ENCODE peak calls at places on chromosomes 3 and 15, in ten cellular contexts. One of them, this sample, is unnamed.

GRCh38 chr15:42010434-42010833 is 10.4 kb downstream of the PLA2G4E start:
- DNase-seq in CD8-positive, alpha-beta T cell: no peak
- DNase-seq in HFFc6: no peak
- DNase-seq in T47D: no peak
- DNase-seq in ELR: peak; percentile 41
- DNase-seq in KBM-7: no peak
- DNase-seq in Panc1: no peak
- DNase-seq in GM04503: no peak
- DNase-seq in choroid plexus epithelial cell: no peak
- DNase-seq in activated T-cell treated with anti-CD3 and anti-CD28 coated beads, Interleukin-2, amount 50 U/mL, for 72 hours: no peak
- DNase-seq in this sample: peak; percentile 50

GRCh38 chr15:58505581-58505980 is 73.8 kb downstream of the LIPC start:
- DNase-seq in HFFc6: peak; percentile 7
- DNase-seq in ELR: no peak
- DNase-seq in choroid plexus epithelial cell: no peak
- DNase-seq in KBM-7: no peak
- DNase-seq in Panc1: no peak
- DNase-seq in activated T-cell treated with anti-CD3 and anti-CD28 coated beads, Interleukin-2, amount 50 U/mL, for 72 hours: no peak
- DNase-seq in GM04503: peak; percentile 13
- DNase-seq in T47D: no peak
- DNase-seq in CD8-positive, alpha-beta T cell: no peak
- DNase-seq in this sample: no peak

GRCh38 chr15:71374607-71375352 is 259.5 kb downstream of the THSD4 start:
- DNase-seq in KBM-7: no peak
- DNase-seq in GM04503: peak; percentile 21
- DNase-seq in CD8-positive, alpha-beta T cell: no peak
- DNase-seq in HFFc6: peak; percentile 50
- DNase-seq in activated T-cell treated with anti-CD3 and anti-CD28 coated beads, Interleukin-2, amount 50 U/mL, for 72 hours: no peak
- DNase-seq in choroid plexus epithelial cell: no peak
- DNase-seq in T47D: no peak
- DNase-seq in ELR: peak; percentile 66
- DNase-seq in Panc1: no peak
- DNase-seq in this sample: no peak

GRCh38 chr3:188863999-188864406 is 307.8 kb upstream of the TPRG1 start:
- DNase-seq in ELR: no peak
- DNase-seq in choroid plexus epithelial cell: peak; percentile 8
- DNase-seq in activated T-cell treated with anti-CD3 and anti-CD28 coated beads, Interleukin-2, amount 50 U/mL, for 72 hours: no peak
- DNase-seq in HFFc6: no peak
- DNase-seq in T47D: no peak
- DNase-seq in KBM-7: no peak
- DNase-seq in Panc1: no peak
- DNase-seq in CD8-positive, alpha-beta T cell: no peak
- DNase-seq in GM04503: peak; percentile 93
- DNase-seq in this sample: no peak

GRCh38 chr3:43968465-43968864 is 273.2 kb upstream of the TOPAZ1 start:
- DNase-seq in GM04503: no peak
- DNase-seq in choroid plexus epithelial cell: no peak
- DNase-seq in CD8-positive, alpha-beta T cell: no peak
- DNase-seq in T47D: no peak
- DNase-seq in ELR: no peak
- DNase-seq in Panc1: no peak
- DNase-seq in activated T-cell treated with anti-CD3 and anti-CD28 coated beads, Interleukin-2, amount 50 U/mL, for 72 hours: no peak
- DNase-seq in HFFc6: no peak
- DNase-seq in KBM-7: no peak
- DNase-seq in this sample: no peak

GRCh38 chr3:36709281-36709680 is 55.1 kb downstream of the DCLK3 start:
- DNase-seq in ELR: no peak
- DNase-seq in Panc1: no peak
- DNase-seq in activated T-cell treated with anti-CD3 and anti-CD28 coated beads, Interleukin-2, amount 50 U/mL, for 72 hours: no peak
- DNase-seq in choroid plexus epithelial cell: no peak
- DNase-seq in KBM-7: no peak
- DNase-seq in CD8-positive, alpha-beta T cell: no peak
- DNase-seq in GM04503: no peak
- DNase-seq in T47D: no peak
- DNase-seq in HFFc6: no peak
- DNase-seq in this sample: no peak

GRCh38 chr3:116285781-116286180 is 159.5 kb downstream of the LSAMP start:
- DNase-seq in Panc1: no peak
- DNase-seq in choroid plexus epithelial cell: no peak
- DNase-seq in KBM-7: no peak
- DNase-seq in activated T-cell treated with anti-CD3 and anti-CD28 coated beads, Interleukin-2, amount 50 U/mL, for 72 hours: no peak
- DNase-seq in CD8-positive, alpha-beta T cell: no peak
- DNase-seq in ELR: no peak
- DNase-seq in HFFc6: no peak
- DNase-seq in T47D: no peak
- DNase-seq in GM04503: no peak
- DNase-seq in this sample: no peak

GRCh38 chr15:42448281-42448680 is 42.7 kb downstream of the ZNF106 start:
- DNase-seq in T47D: no peak
- DNase-seq in CD8-positive, alpha-beta T cell: no peak
- DNase-seq in choroid plexus epithelial cell: no peak
- DNase-seq in Panc1: no peak
- DNase-seq in GM04503: no peak
- DNase-seq in KBM-7: no peak
- DNase-seq in HFFc6: no peak
- DNase-seq in ELR: no peak
- DNase-seq in activated T-cell treated with anti-CD3 and anti-CD28 coated beads, Interleukin-2, amount 50 U/mL, for 72 hours: no peak
- DNase-seq in this sample: no peak

GRCh38 chr15:75130597-75131268 is 70.9 kb upstream of the C15orf39 start:
- DNase-seq in T47D: no peak
- DNase-seq in ELR: no peak
- DNase-seq in choroid plexus epithelial cell: no peak
- DNase-seq in activated T-cell treated with anti-CD3 and anti-CD28 coated beads, Interleukin-2, amount 50 U/mL, for 72 hours: no peak
- DNase-seq in KBM-7: no peak
- DNase-seq in HFFc6: no peak
- DNase-seq in Panc1: no peak
- DNase-seq in CD8-positive, alpha-beta T cell: no peak
- DNase-seq in GM04503: no peak
- DNase-seq in this sample: peak; percentile 89

GRCh38 chr3:72606005-72606800 is 242.0 kb downstream of the SHQ1 start:
- DNase-seq in GM04503: no peak
- DNase-seq in HFFc6: no peak
- DNase-seq in activated T-cell treated with anti-CD3 and anti-CD28 coated beads, Interleukin-2, amount 50 U/mL, for 72 hours: no peak
- DNase-seq in KBM-7: no peak
- DNase-seq in choroid plexus epithelial cell: no peak
- DNase-seq in T47D: no peak
- DNase-seq in Panc1: no peak
- DNase-seq in ELR: no peak
- DNase-seq in CD8-positive, alpha-beta T cell: no peak
- DNase-seq in this sample: no peak

GRCh38 chr15:60528530-60528929 is 49.6 kb upstream of the ICE2 start:
- DNase-seq in ELR: peak; percentile 30
- DNase-seq in GM04503: no peak
- DNase-seq in CD8-positive, alpha-beta T cell: no peak
- DNase-seq in activated T-cell treated with anti-CD3 and anti-CD28 coated beads, Interleukin-2, amount 50 U/mL, for 72 hours: no peak
- DNase-seq in KBM-7: no peak
- DNase-seq in HFFc6: no peak
- DNase-seq in T47D: no peak
- DNase-seq in Panc1: no peak
- DNase-seq in choroid plexus epithelial cell: peak; percentile 56
- DNase-seq in this sample: no peak

GRCh38 chr3:193771736-193772135 is 178.7 kb downstream of the OPA1 start:
- DNase-seq in KBM-7: no peak
- DNase-seq in activated T-cell treated with anti-CD3 and anti-CD28 coated beads, Interleukin-2, amount 50 U/mL, for 72 hours: no peak
- DNase-seq in CD8-positive, alpha-beta T cell: no peak
- DNase-seq in Panc1: no peak
- DNase-seq in GM04503: no peak
- DNase-seq in choroid plexus epithelial cell: no peak
- DNase-seq in ELR: no peak
- DNase-seq in T47D: no peak
- DNase-seq in HFFc6: no peak
- DNase-seq in this sample: no peak

GRCh38 chr3:37024820-37025405 is 31.6 kb downstream of the MLH1 start:
- DNase-seq in CD8-positive, alpha-beta T cell: no peak
- DNase-seq in ELR: no peak
- DNase-seq in KBM-7: peak; percentile 76
- DNase-seq in HFFc6: no peak
- DNase-seq in activated T-cell treated with anti-CD3 and anti-CD28 coated beads, Interleukin-2, amount 50 U/mL, for 72 hours: no peak
- DNase-seq in GM04503: no peak
- DNase-seq in choroid plexus epithelial cell: no peak
- DNase-seq in Panc1: no peak
- DNase-seq in T47D: no peak
- DNase-seq in this sample: peak; percentile 19

GRCh38 chr3:67598814-67599556 is 55.4 kb downstream of the SUCLG2 start:
- DNase-seq in choroid plexus epithelial cell: no peak
- DNase-seq in T47D: no peak
- DNase-seq in HFFc6: no peak
- DNase-seq in GM04503: no peak
- DNase-seq in activated T-cell treated with anti-CD3 and anti-CD28 coated beads, Interleukin-2, amount 50 U/mL, for 72 hours: no peak
- DNase-seq in KBM-7: no peak
- DNase-seq in ELR: no peak
- DNase-seq in Panc1: no peak
- DNase-seq in CD8-positive, alpha-beta T cell: no peak
- DNase-seq in this sample: no peak

GRCh38 chr3:46854543-46854942 is 8.7 kb downstream of the MYL3 start:
- DNase-seq in T47D: no peak
- DNase-seq in activated T-cell treated with anti-CD3 and anti-CD28 coated beads, Interleukin-2, amount 50 U/mL, for 72 hours: no peak
- DNase-seq in KBM-7: no peak
- DNase-seq in Panc1: no peak
- DNase-seq in ELR: no peak
- DNase-seq in CD8-positive, alpha-beta T cell: no peak
- DNase-seq in GM04503: no peak
- DNase-seq in HFFc6: no peak
- DNase-seq in choroid plexus epithelial cell: no peak
- DNase-seq in this sample: no peak

GRCh38 chr3:13167064-13167743 is 94.0 kb upstream of the IQSEC1 start:
- DNase-seq in T47D: no peak
- DNase-seq in CD8-positive, alpha-beta T cell: no peak
- DNase-seq in HFFc6: no peak
- DNase-seq in KBM-7: no peak
- DNase-seq in GM04503: no peak
- DNase-seq in ELR: no peak
- DNase-seq in choroid plexus epithelial cell: no peak
- DNase-seq in activated T-cell treated with anti-CD3 and anti-CD28 coated beads, Interleukin-2, amount 50 U/mL, for 72 hours: no peak
- DNase-seq in Panc1: no peak
- DNase-seq in this sample: no peak

GRCh38 chr15:75921732-75922703 is 18.3 kb downstream of the FBXO22 start:
- DNase-seq in Panc1: no peak
- DNase-seq in ELR: peak; percentile 66
- DNase-seq in choroid plexus epithelial cell: peak; percentile 90
- DNase-seq in T47D: no peak
- DNase-seq in activated T-cell treated with anti-CD3 and anti-CD28 coated beads, Interleukin-2, amount 50 U/mL, for 72 hours: no peak
- DNase-seq in KBM-7: peak; percentile 86
- DNase-seq in CD8-positive, alpha-beta T cell: no peak
- DNase-seq in GM04503: peak; percentile 44
- DNase-seq in HFFc6: peak; percentile 60
- DNase-seq in this sample: no peak

GRCh38 chr3:134485075-134485536 is 679 bp downstream of the ANAPC13 start:
- DNase-seq in activated T-cell treated with anti-CD3 and anti-CD28 coated beads, Interleukin-2, amount 50 U/mL, for 72 hours: no peak
- DNase-seq in CD8-positive, alpha-beta T cell: no peak
- DNase-seq in ELR: peak; percentile 57
- DNase-seq in choroid plexus epithelial cell: peak; percentile 39
- DNase-seq in T47D: no peak
- DNase-seq in GM04503: no peak
- DNase-seq in HFFc6: no peak
- DNase-seq in Panc1: no peak
- DNase-seq in KBM-7: no peak
- DNase-seq in this sample: no peak

GRCh38 chr3:30227571-30228301 is 378.7 kb upstream of the TGFBR2 start:
- DNase-seq in GM04503: peak; percentile 80
- DNase-seq in CD8-positive, alpha-beta T cell: no peak
- DNase-seq in KBM-7: peak; percentile 94
- DNase-seq in ELR: peak; percentile 85
- DNase-seq in HFFc6: peak; percentile 88
- DNase-seq in T47D: no peak
- DNase-seq in choroid plexus epithelial cell: peak; percentile 98
- DNase-seq in Panc1: no peak
- DNase-seq in activated T-cell treated with anti-CD3 and anti-CD28 coated beads, Interleukin-2, amount 50 U/mL, for 72 hours: no peak
- DNase-seq in this sample: no peak

GRCh38 chr3:72679540-72680198 is 168.6 kb downstream of the SHQ1 start:
- DNase-seq in ELR: no peak
- DNase-seq in CD8-positive, alpha-beta T cell: no peak
- DNase-seq in Panc1: no peak
- DNase-seq in KBM-7: peak; percentile 20
- DNase-seq in choroid plexus epithelial cell: no peak
- DNase-seq in HFFc6: peak; percentile 10
- DNase-seq in activated T-cell treated with anti-CD3 and anti-CD28 coated beads, Interleukin-2, amount 50 U/mL, for 72 hours: no peak
- DNase-seq in T47D: no peak
- DNase-seq in GM04503: peak; percentile 46
- DNase-seq in this sample: no peak

GRCh38 chr3:88985491-88985890 is 121.9 kb upstream of the EPHA3 start:
- DNase-seq in GM04503: no peak
- DNase-seq in CD8-positive, alpha-beta T cell: no peak
- DNase-seq in Panc1: no peak
- DNase-seq in ELR: no peak
- DNase-seq in HFFc6: no peak
- DNase-seq in choroid plexus epithelial cell: peak; percentile 85
- DNase-seq in T47D: no peak
- DNase-seq in KBM-7: no peak
- DNase-seq in activated T-cell treated with anti-CD3 and anti-CD28 coated beads, Interleukin-2, amount 50 U/mL, for 72 hours: no peak
- DNase-seq in this sample: no peak

GRCh38 chr3:50574280-50574831 is 5.0 kb downstream of the HEMK1 start:
- DNase-seq in ELR: no peak
- DNase-seq in CD8-positive, alpha-beta T cell: no peak
- DNase-seq in choroid plexus epithelial cell: no peak
- DNase-seq in GM04503: no peak
- DNase-seq in KBM-7: no peak
- DNase-seq in HFFc6: no peak
- DNase-seq in Panc1: no peak
- DNase-seq in activated T-cell treated with anti-CD3 and anti-CD28 coated beads, Interleukin-2, amount 50 U/mL, for 72 hours: peak; percentile 80
- DNase-seq in T47D: no peak
- DNase-seq in this sample: no peak

GRCh38 chr3:124928333-124929202 is 6.0 kb downstream of the MUC13 start:
- DNase-seq in KBM-7: peak; percentile 59
- DNase-seq in Panc1: peak; percentile 54
- DNase-seq in T47D: no peak
- DNase-seq in HFFc6: peak; percentile 53
- DNase-seq in CD8-positive, alpha-beta T cell: peak; percentile 44
- DNase-seq in GM04503: no peak
- DNase-seq in activated T-cell treated with anti-CD3 and anti-CD28 coated beads, Interleukin-2, amount 50 U/mL, for 72 hours: peak; percentile 58
- DNase-seq in choroid plexus epithelial cell: peak; percentile 85
- DNase-seq in ELR: peak; percentile 80
- DNase-seq in this sample: no peak

GRCh38 chr15:38758001-38758400 is 193.4 kb upstream of the RASGRP1 start:
- DNase-seq in T47D: no peak
- DNase-seq in HFFc6: peak; percentile 79
- DNase-seq in choroid plexus epithelial cell: peak; percentile 71
- DNase-seq in CD8-positive, alpha-beta T cell: no peak
- DNase-seq in activated T-cell treated with anti-CD3 and anti-CD28 coated beads, Interleukin-2, amount 50 U/mL, for 72 hours: no peak
- DNase-seq in GM04503: no peak
- DNase-seq in ELR: peak; percentile 7
- DNase-seq in KBM-7: no peak
- DNase-seq in Panc1: no peak
- DNase-seq in this sample: no peak

GRCh38 chr15:31758126-31758525 is 272.2 kb upstream of the CHRNA7 start:
- DNase-seq in KBM-7: peak; percentile 1
- DNase-seq in CD8-positive, alpha-beta T cell: no peak
- DNase-seq in activated T-cell treated with anti-CD3 and anti-CD28 coated beads, Interleukin-2, amount 50 U/mL, for 72 hours: no peak
- DNase-seq in ELR: peak; percentile 40
- DNase-seq in choroid plexus epithelial cell: peak; percentile 45
- DNase-seq in Panc1: no peak
- DNase-seq in GM04503: no peak
- DNase-seq in HFFc6: no peak
- DNase-seq in T47D: no peak
- DNase-seq in this sample: peak; percentile 9

GRCh38 chr3:101009386-101009785 is 16.2 kb upstream of the ABI3BP start:
- DNase-seq in KBM-7: no peak
- DNase-seq in GM04503: no peak
- DNase-seq in Panc1: no peak
- DNase-seq in activated T-cell treated with anti-CD3 and anti-CD28 coated beads, Interleukin-2, amount 50 U/mL, for 72 hours: no peak
- DNase-seq in CD8-positive, alpha-beta T cell: no peak
- DNase-seq in choroid plexus epithelial cell: peak; percentile 33
- DNase-seq in T47D: no peak
- DNase-seq in HFFc6: no peak
- DNase-seq in ELR: peak; percentile 50
- DNase-seq in this sample: no peak

GRCh38 chr15:45112592-45113379 is 1.2 kb downstream of the DUOX2 start:
- DNase-seq in Panc1: no peak
- DNase-seq in KBM-7: peak; percentile 18
- DNase-seq in T47D: no peak
- DNase-seq in HFFc6: no peak
- DNase-seq in CD8-positive, alpha-beta T cell: no peak
- DNase-seq in GM04503: no peak
- DNase-seq in choroid plexus epithelial cell: no peak
- DNase-seq in ELR: no peak
- DNase-seq in activated T-cell treated with anti-CD3 and anti-CD28 coated beads, Interleukin-2, amount 50 U/mL, for 72 hours: no peak
- DNase-seq in this sample: no peak

GRCh38 chr15:75733761-75734651 is 21.4 kb upstream of the CSPG4 start:
- DNase-seq in T47D: no peak
- DNase-seq in GM04503: no peak
- DNase-seq in KBM-7: no peak
- DNase-seq in ELR: no peak
- DNase-seq in HFFc6: no peak
- DNase-seq in Panc1: no peak
- DNase-seq in CD8-positive, alpha-beta T cell: no peak
- DNase-seq in choroid plexus epithelial cell: no peak
- DNase-seq in activated T-cell treated with anti-CD3 and anti-CD28 coated beads, Interleukin-2, amount 50 U/mL, for 72 hours: no peak
- DNase-seq in this sample: no peak

This sample was measured in GM12878.